ENCODE peak calls at places on chromosomes 1 and 21, in four cellular contexts. One of them, this sample, is unnamed.

GRCh38 chr1:12019858-12020509 is 686 bp downstream of the MIIP start:
- DNase-seq in heart right ventricle: no peak
- DNase-seq in tibial nerve: no peak
- DNase-seq in prostate gland: no peak
- DNase-seq in this sample: no peak

GRCh38 chr1:23188434-23188884 is 19.8 kb upstream of the LUZP1 start:
- DNase-seq in heart right ventricle: no peak
- DNase-seq in tibial nerve: no peak
- DNase-seq in prostate gland: no peak
- DNase-seq in this sample: no peak

GRCh38 chr1:48062353-48062752 is 65.2 kb upstream of the TRABD2B start:
- DNase-seq in heart right ventricle: no peak
- DNase-seq in tibial nerve: no peak
- DNase-seq in prostate gland: no peak
- DNase-seq in this sample: peak; percentile 21

GRCh38 chr1:247421074-247421473 is 5.1 kb downstream of the NLRP3 start:
- DNase-seq in heart right ventricle: no peak
- DNase-seq in tibial nerve: no peak
- DNase-seq in prostate gland: no peak
- DNase-seq in this sample: no peak

GRCh38 chr1:227318852-227319607 is 738 bp upstream of the CDC42BPA start:
- DNase-seq in heart right ventricle: peak; percentile 34
- DNase-seq in tibial nerve: no peak
- DNase-seq in prostate gland: peak; percentile 63
- DNase-seq in this sample: no peak

GRCh38 chr1:67372136-67372535 is 58.1 kb downstream of the SERBP1 start:
- DNase-seq in heart right ventricle: no peak
- DNase-seq in tibial nerve: no peak
- DNase-seq in prostate gland: no peak
- DNase-seq in this sample: no peak

GRCh38 chr21:37166733-37167132 is 93.7 kb downstream of the TTC3 start:
- DNase-seq in heart right ventricle: no peak
- DNase-seq in tibial nerve: no peak
- DNase-seq in prostate gland: no peak
- DNase-seq in this sample: no peak

GRCh38 chr1:24215226-24215814 is 28.2 kb upstream of the IFNLR1 start:
- DNase-seq in heart right ventricle: no peak
- DNase-seq in tibial nerve: no peak
- DNase-seq in prostate gland: no peak
- DNase-seq in this sample: no peak

GRCh38 chr1:91404151-91405012 is at the start of gene HFM1:
- DNase-seq in heart right ventricle: peak; percentile 86
- DNase-seq in tibial nerve: peak; percentile 28
- DNase-seq in prostate gland: peak; percentile 32
- DNase-seq in this sample: peak; percentile 82

GRCh38 chr1:63688302-63688701 is 85.5 kb upstream of the ROR1 start:
- DNase-seq in heart right ventricle: no peak
- DNase-seq in tibial nerve: no peak
- DNase-seq in prostate gland: no peak
- DNase-seq in this sample: no peak

GRCh38 chr1:240409615-240410014 is 202.3 kb downstream of the GREM2 start:
- DNase-seq in heart right ventricle: no peak
- DNase-seq in tibial nerve: no peak
- DNase-seq in prostate gland: no peak
- DNase-seq in this sample: no peak

GRCh38 chr1:107626075-107626796 is 338.7 kb downstream of the VAV3 start:
- DNase-seq in heart right ventricle: no peak
- DNase-seq in tibial nerve: no peak
- DNase-seq in prostate gland: peak; percentile 41
- DNase-seq in this sample: no peak

GRCh38 chr1:100928128-100928527 is 32.2 kb downstream of the SLC30A7 start:
- DNase-seq in heart right ventricle: no peak
- DNase-seq in tibial nerve: no peak
- DNase-seq in prostate gland: no peak
- DNase-seq in this sample: no peak

GRCh38 chr1:1264026-1264425 is 9.6 kb downstream of the UBE2J2 start:
- DNase-seq in heart right ventricle: no peak
- DNase-seq in tibial nerve: no peak
- DNase-seq in prostate gland: no peak
- DNase-seq in this sample: no peak

GRCh38 chr1:201730611-201731010 is 98.3 kb upstream of the IPO9 start:
- DNase-seq in heart right ventricle: no peak
- DNase-seq in tibial nerve: no peak
- DNase-seq in prostate gland: no peak
- DNase-seq in this sample: no peak

GRCh38 chr1:161718559-161719324 is 2.6 kb upstream of the FCRLB start:
- DNase-seq in heart right ventricle: no peak
- DNase-seq in tibial nerve: no peak
- DNase-seq in prostate gland: no peak
- DNase-seq in this sample: no peak
- H3K27me3 ChIP-seq in heart right ventricle: peaks cover 38% of the 10 kb centered on the region
- H3K27me3 ChIP-seq in tibial nerve: peaks cover 4% of the 10 kb centered on the region
- H3K27me3 ChIP-seq in prostate gland: no peaks in the 10 kb centered on the region
- H3K27me3 ChIP-seq in this sample: no peaks in the 10 kb centered on the region

DNA sequence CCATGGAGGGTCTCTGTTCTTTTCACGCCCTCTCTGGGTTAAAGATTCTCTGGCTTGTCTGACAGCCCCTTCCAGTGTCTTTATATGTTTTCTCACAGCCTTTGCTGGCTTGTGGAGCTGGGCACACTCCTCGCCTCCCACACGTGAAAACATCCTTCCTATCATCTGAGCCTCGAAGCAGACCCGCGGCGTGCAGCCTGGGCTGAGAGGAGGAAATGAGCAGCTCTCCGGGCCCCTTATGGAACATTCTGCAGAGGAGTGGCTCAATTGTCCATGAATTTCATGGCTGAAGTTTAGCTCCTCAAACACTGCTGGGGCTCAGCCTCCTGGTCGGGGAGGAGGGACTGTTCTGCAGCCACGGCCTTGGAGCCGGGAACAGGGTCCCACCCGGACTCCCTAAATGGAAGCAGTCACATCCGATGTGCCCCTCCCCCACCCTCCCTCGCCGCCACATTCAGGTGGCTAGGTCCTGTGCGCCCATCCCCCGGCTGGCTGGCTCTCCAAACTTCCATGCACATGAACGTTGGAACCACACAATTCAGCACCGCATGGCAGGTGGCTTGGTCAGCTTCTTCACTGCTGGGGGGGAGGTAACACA is 15.1 kb upstream of the PDE9A start:
- DNase-seq in heart right ventricle: no peak
- DNase-seq in tibial nerve: no peak
- DNase-seq in prostate gland: no peak
- DNase-seq in this sample: no peak
- H3K27me3 ChIP-seq in heart right ventricle: peaks cover 66% of the 10 kb centered on the region
- H3K27me3 ChIP-seq in tibial nerve: peaks cover 18% of the 10 kb centered on the region
- H3K27me3 ChIP-seq in prostate gland: no peaks in the 10 kb centered on the region
- H3K27me3 ChIP-seq in this sample: no peaks in the 10 kb centered on the region

GRCh38 chr1:2807678-2808385 is 6.3 kb upstream of the TTC34 start:
- DNase-seq in heart right ventricle: no peak
- DNase-seq in tibial nerve: no peak
- DNase-seq in prostate gland: no peak
- DNase-seq in this sample: no peak
- H3K27me3 ChIP-seq in heart right ventricle: peaks cover 63% of the 10 kb centered on the region
- H3K27me3 ChIP-seq in tibial nerve: peaks cover 21% of the 10 kb centered on the region
- H3K27me3 ChIP-seq in prostate gland: peaks cover 40% of the 10 kb centered on the region
- H3K27me3 ChIP-seq in this sample: no peaks in the 10 kb centered on the region

DNA sequence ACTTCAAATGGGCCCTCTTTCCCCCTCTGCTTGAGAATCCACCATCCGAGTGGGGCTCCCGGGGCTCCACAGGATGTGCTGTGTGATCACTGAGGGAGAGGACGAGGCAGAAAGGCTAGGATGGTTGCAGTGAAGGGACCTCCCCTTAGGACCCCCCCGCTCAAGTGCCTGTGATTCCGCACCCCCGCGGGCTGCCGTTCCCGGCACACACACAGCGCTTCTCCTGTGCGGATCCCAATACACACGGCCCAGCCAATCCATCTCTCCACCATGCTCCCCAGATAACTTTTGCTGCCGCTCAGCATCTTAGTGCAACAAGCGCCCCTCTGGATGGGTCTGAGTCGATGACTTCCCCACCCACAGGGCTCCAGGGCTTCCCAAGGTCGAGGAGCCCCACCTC is 83.9 kb downstream of the CASZ1 start:
- DNase-seq in heart right ventricle: no peak
- DNase-seq in tibial nerve: no peak
- DNase-seq in prostate gland: no peak
- DNase-seq in this sample: no peak
- H3K27me3 ChIP-seq in heart right ventricle: no peaks in the 10 kb centered on the region
- H3K27me3 ChIP-seq in tibial nerve: peaks cover 93% of the 10 kb centered on the region
- H3K27me3 ChIP-seq in prostate gland: no peaks in the 10 kb centered on the region
- H3K27me3 ChIP-seq in this sample: no peaks in the 10 kb centered on the region